ENCODE peak calls at places on chromosomes 7 and 10, in five cellular contexts. One of them, this sample, is unnamed.

GRCh38 chr10:109886037-109886787 is 37.1 kb downstream of the XPNPEP1 start:
- DNase-seq in T-helper 9 cell: no peak
- DNase-seq in substantia nigra: no peak
- DNase-seq in body of pancreas: no peak
- DNase-seq in sigmoid colon: no peak
- DNase-seq in this sample: no peak

GRCh38 chr10:4652111-4653010 is 173.6 kb upstream of the AKR1E2 start:
- DNase-seq in T-helper 9 cell: no peak
- DNase-seq in substantia nigra: no peak
- DNase-seq in body of pancreas: no peak
- DNase-seq in sigmoid colon: no peak
- DNase-seq in this sample: no peak

GRCh38 chr10:14601872-14602725 is 172.6 kb downstream of the FAM107B start:
- DNase-seq in T-helper 9 cell: peak
- DNase-seq in substantia nigra: no peak
- DNase-seq in body of pancreas: peak
- DNase-seq in sigmoid colon: no peak
- DNase-seq in this sample: peak

GRCh38 chr7:117008849-117009531 is 55.7 kb downstream of the ST7 start:
- DNase-seq in T-helper 9 cell: no peak
- DNase-seq in substantia nigra: no peak
- DNase-seq in body of pancreas: no peak
- DNase-seq in sigmoid colon: no peak
- DNase-seq in this sample: peak

GRCh38 chr10:118918689-118919088 is 110.8 kb upstream of the NANOS1 start:
- DNase-seq in T-helper 9 cell: no peak
- DNase-seq in substantia nigra: no peak
- DNase-seq in body of pancreas: no peak
- DNase-seq in sigmoid colon: no peak
- DNase-seq in this sample: no peak

GRCh38 chr10:71077143-71077581 is 135.2 kb upstream of the UNC5B start:
- DNase-seq in T-helper 9 cell: no peak
- DNase-seq in substantia nigra: no peak
- DNase-seq in body of pancreas: no peak
- DNase-seq in sigmoid colon: peak
- DNase-seq in this sample: no peak

GRCh38 chr10:110337401-110337800 is 32.7 kb upstream of the SMNDC1 start:
- DNase-seq in T-helper 9 cell: no peak
- DNase-seq in substantia nigra: no peak
- DNase-seq in body of pancreas: no peak
- DNase-seq in sigmoid colon: no peak
- DNase-seq in this sample: no peak

GRCh38 chr10:102231357-102232318 is 5.5 kb downstream of the ELOVL3 start:
- DNase-seq in T-helper 9 cell: peak
- DNase-seq in substantia nigra: no peak
- DNase-seq in body of pancreas: peak
- DNase-seq in sigmoid colon: no peak
- DNase-seq in this sample: peak

GRCh38 chr7:74502216-74502891 is 48.6 kb downstream of the GTF2IRD1 start:
- DNase-seq in T-helper 9 cell: no peak
- DNase-seq in substantia nigra: no peak
- DNase-seq in body of pancreas: peak
- DNase-seq in sigmoid colon: peak
- DNase-seq in this sample: no peak

GRCh38 chr10:110834622-110835219 is 37.0 kb upstream of the PDCD4 start:
- DNase-seq in T-helper 9 cell: no peak
- DNase-seq in substantia nigra: no peak
- DNase-seq in body of pancreas: peak
- DNase-seq in sigmoid colon: peak
- DNase-seq in this sample: no peak

GRCh38 chr7:125605241-125605640 is 675.6 kb upstream of the POT1 start:
- DNase-seq in T-helper 9 cell: no peak
- DNase-seq in substantia nigra: no peak
- DNase-seq in body of pancreas: no peak
- DNase-seq in sigmoid colon: no peak
- DNase-seq in this sample: no peak

GRCh38 chr7:64078699-64078994 is 33.4 kb downstream of the ZNF727 start:
- DNase-seq in T-helper 9 cell: no peak
- DNase-seq in substantia nigra: no peak
- DNase-seq in body of pancreas: no peak
- DNase-seq in sigmoid colon: no peak
- DNase-seq in this sample: no peak

This sample was measured in hepatic stellate cell.